ENCODE peak calls at places on chromosomes 3 and 15, in ten cellular contexts. T is AG10803; V is activated naive CD4-positive, alpha-beta T cell treated with anti-CD3 and anti-CD28 coated beads, Interleukin-2, amount 50 U/mL, for 16 hours; L is kidney tubule cell; M is effector CD4-positive, alpha-beta T cell; J is cardiac muscle cell; R is naive thymus-derived CD8-positive, alpha-beta T cell; Z is C1 segment of cervical spinal cord; N is stimulated activated CD4-positive, alpha-beta T cell treated with anti-CD3 and anti-CD28 coated beads, Interleukin-4, amount 100 ng/mL, for 1 hour; A is dermis blood vessel endothelial cell. K is an unnamed sample.

GRCh38 chr15:40239671-40240618 is 1.1 kb downstream of the PAK6 start:
- DNase-seq in R (no peak), M (no peak), T (no peak), V (no peak), Z (no peak), L (no peak), J (no peak), A (no peak), N (no peak), K (peak; percentile 42)

GRCh38 chr3:86969500-86970189 is 21.3 kb downstream of the VGLL3 start:
- DNase-seq in V (no peak), N (no peak), M (no peak), T (no peak), R (no peak), L (peak; percentile 40), J (peak; percentile 9), A (peak; percentile 4), Z (no peak), K (no peak)

GRCh38 chr3:10911350-10912002 is 81.1 kb upstream of the SLC6A1 start:
- DNase-seq in A (no peak), R (no peak), L (no peak), T (no peak), N (no peak), V (no peak), Z (no peak), J (no peak), M (no peak), K (no peak)

GRCh38 chr15:68106656-68107055 is 52.5 kb downstream of the PIAS1 start:
- DNase-seq in J (peak; percentile 11), V (no peak), R (no peak), L (peak; percentile 26), A (no peak), T (peak; percentile 37), N (no peak), M (no peak), Z (no peak), K (no peak)

GRCh38 chr15:88776646-88777045 is 26.6 kb upstream of the ACAN start:
- DNase-seq in R (no peak), A (no peak), L (no peak), V (no peak), J (no peak), M (no peak), Z (peak; percentile 13), T (no peak), N (no peak), K (no peak)

GRCh38 chr3:195577645-195578177 is 6.0 kb downstream of the APOD start:
- DNase-seq in N (no peak), Z (no peak), L (no peak), A (no peak), R (no peak), M (no peak), V (no peak), T (no peak), J (no peak), K (no peak)

GRCh38 chr15:80404719-80405553 is 754 bp downstream of the ARNT2 start:
- DNase-seq in N (no peak), R (no peak), A (no peak), L (peak; percentile 39), T (no peak), J (peak; percentile 23), M (no peak), Z (peak; percentile 70), V (no peak), K (no peak)

GRCh38 chr3:194132465-194133358 is 3.2 kb upstream of the HES1 start:
- DNase-seq in N (no peak), J (no peak), L (peak; percentile 36), Z (no peak), R (no peak), A (peak; percentile 12), T (no peak), V (no peak), M (no peak), K (no peak)

GRCh38 chr15:80157215-80157614 is 4.4 kb downstream of the FAH start:
- DNase-seq in N (no peak), V (no peak), M (no peak), J (no peak), T (no peak), R (no peak), A (no peak), L (no peak), Z (no peak), K (no peak)

GRCh38 chr3:127446756-127447155 is 143.8 kb downstream of the TPRA1 start:
- DNase-seq in V (no peak), J (no peak), M (no peak), T (no peak), N (no peak), L (no peak), R (no peak), A (no peak), Z (no peak), K (peak; percentile 7)

GRCh38 chr3:183018416-183019192 is 38.3 kb upstream of the DCUN1D1 start:
- DNase-seq in Z (no peak), A (no peak), N (no peak), L (no peak), T (no peak), V (no peak), J (no peak), M (no peak), R (no peak), K (no peak)

GRCh38 chr3:85342915-85343314 is 384.1 kb downstream of the CADM2 start:
- DNase-seq in A (no peak), N (no peak), J (peak; percentile 49), M (no peak), T (no peak), R (no peak), L (peak; percentile 7), Z (no peak), V (no peak), K (no peak)

GRCh38 chr15:85379403-85380131 is 836 bp upstream of the AKAP13 start:
- DNase-seq in A (peak; percentile 43), L (peak; percentile 48), M (peak; percentile 36), J (no peak), N (peak; percentile 8), T (peak; percentile 24), R (peak; percentile 55), V (peak; percentile 13), Z (no peak), K (peak; percentile 52)

GRCh38 chr15:83304861-83305661 is 20.6 kb upstream of the BNC1 start:
- DNase-seq in A (no peak), N (no peak), M (no peak), L (peak; percentile 89), T (no peak), V (no peak), Z (no peak), J (no peak), R (no peak), K (no peak)

GRCh38 chr3:11457126-11457525 is 184.9 kb downstream of the ATG7 start:
- DNase-seq in A (no peak), J (no peak), L (no peak), T (no peak), V (no peak), N (no peak), R (no peak), Z (no peak), M (no peak), K (no peak)

GRCh38 chr3:197450295-197450694 is 105.5 kb downstream of the BDH1 start:
- DNase-seq in V (no peak), N (no peak), Z (no peak), A (no peak), J (no peak), L (no peak), R (no peak), M (no peak), T (no peak), K (no peak)

GRCh38 chr3:172040976-172041963 is 1.9 kb downstream of the FNDC3B start:
- DNase-seq in Z (no peak), M (no peak), L (peak; percentile 56), T (peak; percentile 78), N (no peak), V (no peak), A (peak; percentile 54), J (no peak), R (no peak), K (no peak)

GRCh38 chr15:76289582-76289981 is 21.7 kb downstream of the ETFA start:
- DNase-seq in L (no peak), T (peak; percentile 3), Z (no peak), V (no peak), M (no peak), A (no peak), R (no peak), N (no peak), J (no peak), K (no peak)

GRCh38 chr15:48414015-48414414 is 82.8 kb downstream of the DUT start:
- DNase-seq in Z (no peak), R (no peak), V (no peak), A (no peak), M (no peak), T (peak; percentile 98), N (no peak), J (no peak), L (no peak), K (no peak)

GRCh38 chr3:155335955-155336354 is 42.5 kb upstream of the STRIT1 start:
- DNase-seq in V (no peak), A (no peak), Z (no peak), M (no peak), T (no peak), R (no peak), N (no peak), L (no peak), J (no peak), K (no peak)

GRCh38 chr15:74954515-74954914 is 2.1 kb downstream of the RPP25 start:
- DNase-seq in T (no peak), J (peak; percentile 64), L (peak; percentile 22), Z (no peak), A (peak; percentile 49), R (no peak), V (no peak), M (no peak), N (no peak), K (no peak)

GRCh38 chr15:57640935-57641682 is 49.4 kb downstream of the MYZAP start:
- DNase-seq in A (peak; percentile 70), T (peak; percentile 43), N (peak; percentile 5), Z (no peak), L (peak; percentile 45), M (no peak), J (peak; percentile 32), R (peak; percentile 0), V (no peak), K (no peak)

GRCh38 chr3:57130426-57131209 is 34.5 kb downstream of the IL17RD start:
- DNase-seq in A (peak; percentile 38), V (no peak), J (peak; percentile 59), N (no peak), R (no peak), Z (no peak), T (peak; percentile 37), L (peak; percentile 36), M (no peak), K (no peak)

GRCh38 chr3:124787490-124788195 is 57.4 kb downstream of the UMPS start:
- DNase-seq in T (peak; percentile 73), V (no peak), J (no peak), M (no peak), Z (no peak), L (no peak), A (no peak), R (no peak), N (no peak), K (no peak)

GRCh38 chr15:77456746-77457618 is 36.3 kb downstream of the HMG20A start:
- DNase-seq in L (peak; percentile 68), M (no peak), J (no peak), R (no peak), Z (no peak), N (no peak), T (peak; percentile 12), V (no peak), A (peak; percentile 47), K (no peak)

GRCh38 chr3:186342197-186342596 is 19.8 kb downstream of the DGKG start:
- DNase-seq in Z (no peak), T (no peak), L (no peak), M (no peak), V (no peak), J (peak; percentile 6), A (no peak), N (no peak), R (no peak), K (no peak)

GRCh38 chr3:84759361-84759760 is 199.4 kb upstream of the CADM2 start:
- DNase-seq in V (no peak), L (no peak), N (no peak), A (no peak), J (no peak), M (no peak), T (no peak), R (no peak), Z (no peak), K (no peak)

GRCh38 chr3:106114220-106114619 is 245.4 kb upstream of the CBLB start:
- DNase-seq in R (no peak), V (no peak), A (no peak), Z (no peak), L (no peak), T (peak; percentile 48), N (no peak), J (no peak), M (no peak), K (no peak)

K was measured in Peyer's patch.